ENCODE peak calls at places on chromosomes 2 and 18, in six cellular contexts. I is HEK293T; G is left ventricle myocardium inferior; W is stimulated activated naive CD8-positive, alpha-beta T cell treated with anti-CD3 and anti-CD28 coated beads, Interleukin-15, Interleukin-2, amounts not matched to agents 100 U/mL and 50 U/mL, for 24 hours; H is NCI-H345; A is globus pallidus. M is an unnamed sample.
A peak's percentile ranks its signal among the peaks of the same experiment; 100 is the strongest.

GRCh38 chr2:61534926-61535325 is 3.2 kb downstream of the XPO1 start:
- DNase-seq in I (no peak), G (no peak), W (no peak), H (no peak), A (no peak), M (no peak)

GRCh38 chr18:46510386-46510785 is 146.6 kb downstream of the LOXHD1 start:
- DNase-seq in I (no peak), G (no peak), W (no peak), H (no peak), A (no peak), M (no peak)

GRCh38 chr2:154329510-154329909 is 369.0 kb upstream of the KCNJ3 start:
- DNase-seq in I (no peak), G (no peak), W (no peak), H (no peak), A (no peak), M (no peak)

GRCh38 chr2:6068441-6068935 is 376.3 kb downstream of the SOX11 start:
- DNase-seq in I (no peak), G (no peak), W (no peak), H (peak; percentile 73), A (no peak), M (no peak)

GRCh38 chr2:134917958-134918517 is 584 bp upstream of the CCNT2 start:
- DNase-seq in I (peak; percentile 80), G (no peak), W (no peak), H (peak; percentile 98), A (no peak), M (no peak)

GRCh38 chr18:49949991-49950395 is 136.7 kb upstream of the ACAA2 start:
- DNase-seq in I (no peak), G (no peak), W (peak; percentile 13), H (no peak), A (no peak), M (no peak)

GRCh38 chr2:36871068-36871707 is 95.1 kb downstream of the STRN start:
- DNase-seq in I (no peak), G (no peak), W (no peak), H (no peak), A (no peak), M (no peak)

GRCh38 chr2:20640411-20641122 is 10.3 kb downstream of the HS1BP3 start:
- DNase-seq in I (no peak), G (peak; percentile 47), W (no peak), H (no peak), A (no peak), M (no peak)

GRCh38 chr2:120469486-120469885 is 123.5 kb downstream of the INHBB start:
- DNase-seq in I (no peak), G (no peak), W (no peak), H (no peak), A (no peak), M (peak; percentile 28)

GRCh38 chr2:126837926-126838717 is 60.6 kb upstream of the TEX51 start:
- DNase-seq in I (no peak), G (no peak), W (no peak), H (no peak), A (no peak), M (no peak)

GRCh38 chr2:217286833-217287232 is 427.0 kb upstream of the TNP1 start:
- DNase-seq in I (no peak), G (no peak), W (no peak), H (no peak), A (no peak), M (peak; percentile 88)

GRCh38 chr2:222791946-222792649 is 68.7 kb upstream of the ACSL3 start:
- DNase-seq in I (no peak), G (peak; percentile 66), W (no peak), H (no peak), A (peak; percentile 63), M (no peak)

GRCh38 chr2:164692114-164692513 is 70.8 kb upstream of the GRB14 start:
- DNase-seq in I (no peak), G (no peak), W (no peak), H (no peak), A (no peak), M (no peak)

GRCh38 chr2:224999784-225000183 is 42.5 kb downstream of the DOCK10 start:
- DNase-seq in I (no peak), G (no peak), W (no peak), H (no peak), A (no peak), M (peak; percentile 48)

GRCh38 chr2:3185256-3185655 is 192.4 kb downstream of the EIPR1 start:
- DNase-seq in I (no peak), G (no peak), W (no peak), H (no peak), A (no peak), M (no peak)